ENCODE peak calls at places on chromosomes 4 and X, in seven cellular contexts. O, T, C, R, N, A and X are unnamed samples.

GRCh38 chr4:138348055-138348454 is 105.9 kb upstream of the SLC7A11 start:
- DNase-seq in N (peak), O (no peak), T (no peak), C (peak), R (no peak), A (no peak), X (no peak)

GRCh38 chr4:88706574-88706973 is 8.9 kb upstream of the NAP1L5 start:
- DNase-seq in R (peak), O (no peak), T (no peak), N (no peak), A (no peak), C (peak), X (no peak)

GRCh38 chrX:12372111-12372510 is 233.8 kb downstream of the FRMPD4 start:
- DNase-seq in T (no peak), A (no peak), N (no peak), C (no peak), R (peak), O (no peak), X (no peak)

GRCh38 chrX:120446503-120446902 is 22.6 kb downstream of the LAMP2 start:
- DNase-seq in N (no peak), R (no peak), T (no peak), O (no peak), C (no peak), A (no peak), X (no peak)

GRCh38 chr4:77960367-77960766 is 96.8 kb upstream of the FRAS1 start:
- DNase-seq in R (no peak), C (no peak), O (no peak), A (no peak), N (no peak), T (no peak), X (no peak)

GRCh38 chr4:1011022-1011694 is at the start of gene FGFRL1:
- DNase-seq in N (peak), R (peak), T (peak), O (no peak), A (peak), C (peak), X (no peak)

GRCh38 chrX:123481908-123482873 is 250.7 kb downstream of the THOC2 start:
- DNase-seq in O (no peak), A (no peak), C (no peak), R (no peak), T (no peak), N (no peak), X (no peak)

GRCh38 chrX:50492720-50493119 is 22.1 kb upstream of the DGKK start:
- DNase-seq in A (no peak), T (no peak), R (no peak), O (no peak), N (no peak), C (no peak), X (no peak)

GRCh38 chr4:7426525-7427171 is 8.1 kb downstream of the PSAPL1 start:
- DNase-seq in C (no peak), A (peak), N (no peak), O (no peak), T (no peak), R (peak), X (no peak)

GRCh38 chr4:185335579-185335978 is 60.1 kb downstream of the LRP2BP start:
- DNase-seq in C (no peak), T (no peak), A (no peak), O (no peak), N (no peak), R (no peak), X (no peak)

GRCh38 chr4:86959588-86960500 is 25.0 kb downstream of the AFF1 start:
- DNase-seq in T (no peak), A (no peak), O (no peak), R (peak), N (no peak), C (no peak), X (no peak)

GRCh38 chr4:14920759-14921313 is 81.4 kb upstream of the CPEB2 start:
- DNase-seq in T (no peak), R (no peak), O (no peak), C (no peak), A (peak), N (no peak), X (no peak)

GRCh38 chr4:151012836-151013235 is 2.2 kb downstream of the LRBA start:
- DNase-seq in R (peak), C (peak), A (no peak), N (no peak), T (no peak), O (no peak), X (no peak)

GRCh38 chr4:151021637-151022334 is 6.7 kb upstream of the LRBA start:
- DNase-seq in N (no peak), R (no peak), T (no peak), C (no peak), A (no peak), O (no peak), X (no peak)

GRCh38 chrX:115592997-115593734 is 32.2 kb downstream of the PLS3 start:
- DNase-seq in T (no peak), R (no peak), O (no peak), C (no peak), N (no peak), A (no peak), X (no peak)

GRCh38 chr4:41205130-41205529 is 9.2 kb downstream of the APBB2 start:
- DNase-seq in N (no peak), O (no peak), A (no peak), C (no peak), T (no peak), R (no peak), X (no peak)

GRCh38 chr4:150510176-150510875 is 71.6 kb upstream of the MAB21L2 start:
- DNase-seq in N (no peak), T (no peak), C (no peak), O (no peak), R (no peak), A (no peak), X (no peak)

GRCh38 chr4:47701286-47701685 is 136.6 kb downstream of the CORIN start:
- DNase-seq in C (no peak), A (no peak), O (no peak), N (no peak), R (no peak), T (no peak), X (no peak)